ENCODE peak calls at places on chromosomes 12 and 14, in nine cellular contexts. E, L, Y, Q, P, Z, S, W and I are unnamed samples.

GRCh38 chr14:75654127-75654732 is 6.4 kb downstream of the ERG28 start:
- DNase-seq in Z (peak), Y (peak), P (peak), S (peak), E (peak), W (peak), Q (peak), L (peak), I (peak)

GRCh38 chr12:132488127-132489077 is 1.5 kb upstream of the FBRSL1 start:
- DNase-seq in W (no peak), Y (no peak), S (no peak), E (no peak), Z (no peak), L (no peak), Q (no peak), P (peak), I (no peak)

GRCh38 chr12:70288817-70289216 is 45.6 kb downstream of the CNOT2 start:
- DNase-seq in S (no peak), Q (no peak), Y (no peak), P (no peak), E (no peak), L (no peak), Z (no peak), W (no peak), I (no peak)

GRCh38 chr12:6548556-6549378 is 7.1 kb downstream of the IFFO1 start:
- DNase-seq in S (no peak), L (peak), E (peak), Y (peak), Z (no peak), W (no peak), P (no peak), Q (peak), I (no peak)

GRCh38 chr12:110183386-110183785 is 59.2 kb downstream of the IFT81 start:
- DNase-seq in W (no peak), Q (no peak), Z (no peak), Y (no peak), P (no peak), E (no peak), S (no peak), L (no peak), I (no peak)

GRCh38 chr12:92556141-92556540 is 146.6 kb upstream of the PLEKHG7 start:
- DNase-seq in S (no peak), L (no peak), W (no peak), Y (no peak), Z (no peak), Q (no peak), P (no peak), E (no peak), I (no peak)

GRCh38 chr14:83463500-83464098 is 1929.9 kb upstream of the SEL1L start:
- DNase-seq in W (peak), Q (no peak), E (no peak), Z (no peak), S (peak), Y (peak), P (no peak), L (peak), I (peak)

GRCh38 chr14:61188196-61188595 is 92.9 kb downstream of the TMEM30B start:
- DNase-seq in Y (no peak), W (no peak), Z (no peak), E (no peak), L (no peak), S (no peak), Q (peak), P (no peak), I (no peak)

GRCh38 chr12:4118601-4119156 is 154.9 kb upstream of the CCND2 start:
- DNase-seq in P (no peak), Q (no peak), W (no peak), L (no peak), Z (no peak), Y (no peak), E (no peak), S (no peak), I (no peak)

GRCh38 chr14:104548802-104549535 is 30.6 kb upstream of the C14orf180 start:
- DNase-seq in E (no peak), W (no peak), L (no peak), Z (no peak), Q (peak), P (no peak), S (no peak), Y (no peak), I (no peak)

GRCh38 chr14:25001096-25001982 is 48.6 kb downstream of the STXBP6 start:
- DNase-seq in E (peak), Y (peak), Z (no peak), Q (no peak), L (peak), S (no peak), P (no peak), W (no peak), I (no peak)

GRCh38 chr14:98622208-98623051 is 649.6 kb downstream of the BCL11B start:
- DNase-seq in W (no peak), P (no peak), Y (no peak), E (peak), Q (no peak), Z (no peak), L (peak), S (no peak), I (no peak)

GRCh38 chr12:75994069-75994740 is 37.4 kb downstream of the PHLDA1 start:
- DNase-seq in L (no peak), W (no peak), Z (no peak), P (no peak), Q (no peak), S (no peak), Y (no peak), E (no peak), I (no peak)

GRCh38 chr12:114314403-114314802 is 91.5 kb downstream of the TBX5 start:
- DNase-seq in Y (no peak), Q (no peak), L (no peak), W (no peak), Z (no peak), E (no peak), P (no peak), S (no peak), I (no peak)

GRCh38 chr14:28913056-28913455 is 146.5 kb downstream of the FOXG1 start:
- DNase-seq in P (no peak), E (no peak), L (no peak), Y (no peak), W (no peak), Z (no peak), S (no peak), Q (no peak), I (no peak)

GRCh38 chr12:25755681-25756260 is 202.7 kb upstream of the LMNTD1 start:
- DNase-seq in W (peak), S (no peak), Q (no peak), Y (peak), P (no peak), E (no peak), L (no peak), Z (no peak), I (no peak)

GRCh38 chr12:52239767-52240166 is 6.7 kb downstream of the KRT7 start:
- DNase-seq in E (no peak), P (no peak), Q (no peak), S (no peak), Y (no peak), L (no peak), Z (no peak), W (no peak), I (no peak)

GRCh38 chr14:58947156-58947555 is 241.3 kb upstream of the DAAM1 start:
- DNase-seq in L (no peak), S (no peak), W (no peak), Q (no peak), Y (no peak), Z (no peak), P (no peak), E (no peak), I (no peak)

GRCh38 chr14:68757618-68758081 is 35.2 kb downstream of the ZFP36L1 start:
- DNase-seq in Z (no peak), Q (no peak), E (no peak), P (no peak), W (no peak), Y (peak), S (no peak), L (peak), I (no peak)

GRCh38 chr12:109934026-109934425 is 34.0 kb downstream of the TCHP start:
- DNase-seq in Q (peak), S (no peak), L (peak), P (no peak), Z (peak), W (no peak), Y (peak), E (no peak), I (no peak)

GRCh38 chr12:28876423-28876822 is 272.7 kb upstream of the FAR2 start:
- DNase-seq in E (no peak), Y (no peak), S (no peak), Z (no peak), Q (no peak), L (no peak), P (no peak), W (no peak), I (no peak)

GRCh38 chr12:68591716-68592437 is 18.8 kb upstream of the RAP1B start:
- DNase-seq in Q (no peak), W (no peak), Z (no peak), Y (no peak), P (no peak), E (no peak), L (no peak), S (peak), I (no peak)

GRCh38 chr12:12384601-12385321 is 27.9 kb downstream of the BORCS5 start:
- DNase-seq in L (no peak), E (no peak), W (no peak), Q (no peak), S (no peak), Y (no peak), P (no peak), Z (no peak), I (no peak)

GRCh38 chr12:65300679-65301349 is 22.3 kb downstream of the MSRB3 start:
- DNase-seq in S (no peak), Q (no peak), W (no peak), Y (peak), E (no peak), L (peak), Z (peak), P (no peak), I (peak)

GRCh38 chr14:105384605-105385321 is 13.6 kb upstream of the TEX22 start:
- DNase-seq in Q (peak), E (no peak), S (no peak), L (no peak), Z (no peak), W (no peak), P (no peak), Y (no peak), I (no peak)

GRCh38 chr12:15278816-15279658 is 43.3 kb upstream of the PTPRO start:
- DNase-seq in Z (peak), S (no peak), W (peak), Q (peak), P (no peak), Y (peak), E (peak), L (peak), I (no peak)

GRCh38 chr14:70782361-70782760 is 27.0 kb downstream of the MAP3K9 start:
- DNase-seq in S (no peak), Q (peak), P (no peak), Y (peak), L (peak), Z (no peak), W (peak), E (peak), I (no peak)

GRCh38 chr12:46965880-46966279 is 113.5 kb upstream of the PCED1B start:
- DNase-seq in W (no peak), P (no peak), Q (peak), S (no peak), E (no peak), Z (no peak), L (no peak), Y (no peak), I (no peak)

GRCh38 chr14:103362780-103363179 is 22.4 kb upstream of the MARK3 start:
- DNase-seq in S (no peak), Z (no peak), E (no peak), W (no peak), L (no peak), Q (no peak), Y (no peak), P (no peak), I (no peak)

GRCh38 chr12:52686063-52686462 is 5.9 kb upstream of the KRT1 start:
- DNase-seq in E (no peak), W (no peak), Z (no peak), P (no peak), Y (no peak), L (no peak), S (no peak), Q (no peak), I (no peak)

GRCh38 chr14:93163570-93163969 is 21.1 kb downstream of the MOAP1 start:
- DNase-seq in Q (peak), W (no peak), E (no peak), Z (no peak), S (peak), L (no peak), Y (no peak), P (no peak), I (no peak)

GRCh38 chr14:93155667-93156066 is 29.0 kb downstream of the MOAP1 start:
- DNase-seq in S (no peak), Q (no peak), Y (no peak), Z (no peak), P (no peak), E (no peak), W (no peak), L (no peak), I (no peak)

GRCh38 chr14:93161411-93161940 is 23.2 kb downstream of the MOAP1 start:
- DNase-seq in Q (peak), L (no peak), Z (no peak), E (no peak), P (no peak), W (no peak), Y (no peak), S (no peak), I (no peak)

GRCh38 chr14:93156693-93157369 is 27.9 kb downstream of the MOAP1 start:
- DNase-seq in W (no peak), Q (peak), Z (no peak), Y (no peak), P (no peak), L (no peak), S (no peak), E (no peak), I (no peak)

DNA sequence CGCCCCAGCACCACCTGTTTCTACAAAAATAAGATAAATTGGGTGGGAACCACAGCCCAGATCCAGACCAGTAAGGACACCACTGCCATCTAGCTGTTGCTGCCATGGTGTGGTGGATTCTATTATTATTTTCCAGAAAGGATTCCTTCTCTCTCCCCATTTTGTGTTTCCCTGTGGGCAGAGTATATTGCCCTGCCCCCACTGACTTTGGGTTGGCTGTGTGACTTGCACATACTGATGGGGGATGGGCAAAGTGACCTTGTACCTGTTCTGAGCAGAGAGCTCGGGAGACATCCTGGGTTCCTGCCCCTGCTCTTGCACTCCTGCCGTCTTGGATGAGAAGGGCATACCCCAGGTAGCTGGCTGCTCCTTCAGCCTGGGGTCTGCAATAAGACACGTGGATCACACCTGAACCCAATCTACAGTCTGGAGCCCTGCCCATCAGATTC is 24.3 kb downstream of the MOAP1 start:
- DNase-seq in Z (peak), S (no peak), L (no peak), W (peak), P (no peak), Y (no peak), Q (peak), E (no peak), I (no peak)
- TF ChIP-seq CTCF in Z (no peak), S (no peak), L (peak), W (peak), P (no peak), Y (peak), Q (peak), E (peak), I (no peak)

DNA sequence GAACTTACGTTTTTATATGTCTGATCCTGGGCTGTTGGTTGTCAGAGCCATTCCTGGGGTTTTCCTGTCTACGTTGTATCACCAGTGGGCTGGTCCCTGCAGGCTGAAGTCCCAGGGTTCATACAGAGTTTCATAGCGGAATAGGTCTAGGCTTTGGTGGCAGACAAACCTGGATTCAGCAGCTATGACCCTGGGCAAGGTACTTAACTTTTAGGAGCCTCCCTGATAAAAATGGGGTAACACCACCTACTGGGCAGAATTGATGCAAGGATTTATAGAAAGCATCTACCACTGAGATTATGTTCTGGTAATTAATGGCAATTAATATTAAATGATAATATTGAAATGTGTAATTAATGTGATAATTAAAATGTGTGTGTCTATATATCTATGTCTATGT is 141.2 kb downstream of the SYNE2 start:
- DNase-seq in E (no peak), P (no peak), L (no peak), Q (no peak), Z (no peak), Y (no peak), S (no peak), W (peak), I (no peak)
- TF ChIP-seq CTCF in E (no peak), P (no peak), L (peak), Q (peak), Z (no peak), Y (no peak), S (no peak), W (peak), I (no peak)

GRCh38 chr14:82447586-82447985 is 913.9 kb upstream of the SEL1L start:
- DNase-seq in Q (no peak), W (no peak), Y (no peak), Z (no peak), E (no peak), P (no peak), L (no peak), S (no peak), I (no peak)
- TF ChIP-seq CTCF in Q (no peak), W (no peak), Y (no peak), Z (no peak), E (no peak), P (no peak), L (no peak), S (no peak), I (no peak)

GRCh38 chr12:31875609-31875964 is 83.6 kb upstream of the RESF1 start:
- DNase-seq in L (no peak), Q (no peak), P (no peak), S (no peak), Y (no peak), E (no peak), Z (no peak), W (no peak), I (no peak)

GRCh38 chr12:31876568-31877424 is 82.4 kb upstream of the RESF1 start:
- DNase-seq in Q (no peak), E (no peak), Y (no peak), Z (no peak), W (no peak), L (no peak), S (no peak), P (no peak), I (peak)

GRCh38 chr12:31874961-31875608 is 84.1 kb upstream of the RESF1 start:
- DNase-seq in W (no peak), L (peak), Q (peak), Z (peak), Y (peak), S (peak), E (peak), P (peak), I (peak)

GRCh38 chr12:31868980-31869379 is 90.2 kb upstream of the RESF1 start:
- DNase-seq in Z (peak), P (no peak), Y (peak), S (no peak), E (peak), L (peak), W (peak), Q (no peak), I (no peak)

DNA sequence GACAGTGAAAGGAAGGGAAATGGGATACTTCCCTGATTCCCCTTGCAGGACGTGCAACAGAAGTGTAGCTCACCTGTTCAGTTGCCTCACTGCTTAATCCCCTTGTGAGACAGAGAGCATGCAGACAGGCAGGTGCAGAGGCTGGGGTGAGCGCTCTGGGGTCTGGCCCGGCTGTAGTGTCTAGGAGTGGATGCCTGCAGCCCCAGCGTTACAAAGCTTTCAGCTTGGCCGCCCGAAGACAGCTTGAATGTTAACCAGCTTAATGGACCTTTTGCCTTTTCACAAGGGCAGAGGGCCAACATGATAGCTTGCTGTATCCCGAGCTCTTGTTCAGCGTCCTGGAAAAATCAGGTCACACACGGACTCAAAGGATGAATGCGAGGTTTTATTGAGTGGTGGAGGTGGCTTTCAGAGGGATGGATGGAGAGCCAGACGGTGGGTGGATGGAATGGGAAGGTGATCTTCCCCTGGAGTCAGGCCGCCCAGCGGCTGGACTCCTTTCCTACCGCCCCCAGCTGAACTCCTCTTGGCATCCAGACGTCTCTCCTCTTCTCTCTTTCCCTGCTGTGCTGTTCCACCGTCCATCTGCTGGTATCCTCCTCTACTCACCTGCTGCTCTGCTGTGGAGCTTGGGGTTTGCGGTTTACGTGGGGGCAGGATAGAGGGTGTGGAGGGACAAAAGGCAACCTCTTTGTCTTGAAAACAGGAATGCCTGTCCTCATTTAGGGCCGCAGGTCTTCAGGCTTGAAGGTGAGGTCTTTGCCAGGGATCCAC is 86.2 kb upstream of the RESF1 start:
- DNase-seq in P (no peak), E (no peak), L (no peak), S (no peak), Q (no peak), Y (no peak), W (no peak), Z (no peak), I (no peak)
- TF ChIP-seq CTCF in P (no peak), E (no peak), L (no peak), S (no peak), Q (no peak), Y (no peak), W (no peak), Z (no peak), I (no peak)

GRCh38 chr12:104976703-104977102 is 9.4 kb upstream of the NOPCHAP1 start:
- DNase-seq in S (no peak), W (no peak), E (no peak), Q (no peak), L (no peak), Y (no peak), P (no peak), Z (no peak), I (no peak)
- TF ChIP-seq CTCF in S (no peak), W (no peak), E (no peak), Q (no peak), L (no peak), Y (no peak), P (no peak), Z (no peak), I (no peak)

GRCh38 chr12:113152835-113153814 is 3.6 kb downstream of the CFAP73 start:
- DNase-seq in W (peak), L (peak), Q (peak), Z (peak), Y (peak), P (peak), S (peak), E (peak), I (peak)
- TF ChIP-seq CTCF in W (peak), L (peak), Q (peak), Z (peak), Y (peak), P (no peak), S (peak), E (peak), I (no peak)

DNA sequence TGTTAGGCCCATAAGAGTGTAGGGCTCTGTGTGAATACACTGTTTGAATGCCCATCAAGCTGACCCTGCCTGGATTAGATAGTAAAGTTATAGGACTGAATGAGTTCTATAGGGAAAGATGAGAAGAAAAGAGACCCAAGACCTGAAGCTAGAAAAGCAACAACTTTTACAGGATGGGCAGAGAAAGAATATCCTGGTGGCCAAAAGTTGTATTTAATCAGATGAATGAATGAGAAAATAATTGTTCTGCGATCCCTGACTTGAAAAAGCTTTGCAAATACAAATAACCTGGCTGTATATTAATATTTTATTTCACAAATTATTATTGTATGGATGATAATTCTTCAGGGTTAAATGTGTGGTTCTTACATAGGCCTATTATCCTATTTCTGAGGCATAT is 2.8 kb upstream of the ANO6 start:
- DNase-seq in Y (no peak), W (no peak), Z (no peak), P (no peak), S (no peak), E (no peak), Q (no peak), L (no peak), I (no peak)
- TF ChIP-seq CTCF in Y (no peak), W (no peak), Z (no peak), P (no peak), S (no peak), E (no peak), Q (no peak), L (no peak), I (peak)

GRCh38 chr12:53989227-53990113 is 4.5 kb downstream of the HOXC10 start:
- DNase-seq in W (no peak), E (no peak), Q (peak), S (peak), P (no peak), Y (peak), L (peak), Z (peak), I (no peak)
- TF ChIP-seq CTCF in W (peak), E (peak), Q (peak), S (peak), P (peak), Y (peak), L (peak), Z (peak), I (peak)